ENCODE peak calls at places on chromosomes 1 and 21, in four cellular contexts. One of them, this sample, is unnamed.

GRCh38 chr1:1120866-1121563 is 5.1 kb upstream of the C1orf159 start:
- DNase-seq in renal cortical epithelial cell: no peak
- DNase-seq in left lobe of liver: no peak
- DNase-seq in amygdala: no peak
- DNase-seq in this sample: no peak

GRCh38 chr1:112904071-112904830 is 51.7 kb downstream of the SLC16A1 start:
- DNase-seq in renal cortical epithelial cell: peak; percentile 44
- DNase-seq in left lobe of liver: no peak
- DNase-seq in amygdala: no peak
- DNase-seq in this sample: no peak

GRCh38 chr1:54965624-54966340 is 14.6 kb upstream of the TMEM61 start:
- DNase-seq in renal cortical epithelial cell: no peak
- DNase-seq in left lobe of liver: peak; percentile 62
- DNase-seq in amygdala: no peak
- DNase-seq in this sample: no peak

GRCh38 chr1:33860671-33861070 is 3.2 kb upstream of the HMGB4 start:
- DNase-seq in renal cortical epithelial cell: no peak
- DNase-seq in left lobe of liver: no peak
- DNase-seq in amygdala: no peak
- DNase-seq in this sample: no peak

GRCh38 chr1:110870721-110871388 is 2.1 kb upstream of the CD53 start:
- DNase-seq in renal cortical epithelial cell: no peak
- DNase-seq in left lobe of liver: no peak
- DNase-seq in amygdala: no peak
- DNase-seq in this sample: no peak

GRCh38 chr1:6004412-6005123 is 12.3 kb upstream of the NPHP4 start:
- DNase-seq in renal cortical epithelial cell: no peak
- DNase-seq in left lobe of liver: no peak
- DNase-seq in amygdala: no peak
- DNase-seq in this sample: no peak

GRCh38 chr1:116357487-116357886 is 15.6 kb upstream of the ATP1A1 start:
- DNase-seq in renal cortical epithelial cell: no peak
- DNase-seq in left lobe of liver: no peak
- DNase-seq in amygdala: no peak
- DNase-seq in this sample: no peak

GRCh38 chr1:7420098-7420445 is 351.0 kb upstream of the VAMP3 start:
- DNase-seq in renal cortical epithelial cell: no peak
- DNase-seq in left lobe of liver: peak; percentile 12
- DNase-seq in amygdala: no peak
- DNase-seq in this sample: no peak

GRCh38 chr1:205775717-205776056 is 405 bp upstream of the RAB29 start:
- DNase-seq in renal cortical epithelial cell: peak; percentile 74
- DNase-seq in left lobe of liver: no peak
- DNase-seq in amygdala: no peak
- DNase-seq in this sample: no peak

GRCh38 chr1:203702130-203702577 is 62.8 kb upstream of the LAX1 start:
- DNase-seq in renal cortical epithelial cell: peak; percentile 25
- DNase-seq in left lobe of liver: peak; percentile 53
- DNase-seq in amygdala: no peak
- DNase-seq in this sample: peak; percentile 65

GRCh38 chr1:182129398-182129797 is 67.9 kb upstream of the ZNF648 start:
- DNase-seq in renal cortical epithelial cell: no peak
- DNase-seq in left lobe of liver: no peak
- DNase-seq in amygdala: peak; percentile 24
- DNase-seq in this sample: no peak

GRCh38 chr1:206909167-206909882 is 12.1 kb downstream of the IL24 start:
- DNase-seq in renal cortical epithelial cell: peak; percentile 84
- DNase-seq in left lobe of liver: peak; percentile 75
- DNase-seq in amygdala: no peak
- DNase-seq in this sample: no peak

GRCh38 chr1:59609245-59609644 is 205.5 kb upstream of the HOOK1 start:
- DNase-seq in renal cortical epithelial cell: no peak
- DNase-seq in left lobe of liver: no peak
- DNase-seq in amygdala: no peak
- DNase-seq in this sample: no peak

GRCh38 chr1:89836252-89836996 is 15.6 kb downstream of the LRRC8D start:
- DNase-seq in renal cortical epithelial cell: no peak
- DNase-seq in left lobe of liver: no peak
- DNase-seq in amygdala: no peak
- DNase-seq in this sample: no peak

GRCh38 chr1:59418361-59418760 is 121.5 kb downstream of the FGGY start:
- DNase-seq in renal cortical epithelial cell: no peak
- DNase-seq in left lobe of liver: no peak
- DNase-seq in amygdala: no peak
- DNase-seq in this sample: no peak

GRCh38 chr1:18928406-18928805 is 26.1 kb upstream of the ALDH4A1 start:
- DNase-seq in renal cortical epithelial cell: no peak
- DNase-seq in left lobe of liver: no peak
- DNase-seq in amygdala: no peak
- DNase-seq in this sample: no peak

GRCh38 chr1:167821969-167822685 is 91.8 kb downstream of the ADCY10 start:
- DNase-seq in renal cortical epithelial cell: peak; percentile 30
- DNase-seq in left lobe of liver: no peak
- DNase-seq in amygdala: no peak
- DNase-seq in this sample: no peak

GRCh38 chr1:162822391-162823200 is 32.1 kb downstream of the HSD17B7 start:
- DNase-seq in renal cortical epithelial cell: no peak
- DNase-seq in left lobe of liver: no peak
- DNase-seq in amygdala: peak; percentile 3
- DNase-seq in this sample: no peak

GRCh38 chr1:154607084-154607747 is 770 bp downstream of the ADAR start:
- DNase-seq in renal cortical epithelial cell: peak; percentile 59
- DNase-seq in left lobe of liver: no peak
- DNase-seq in amygdala: no peak
- DNase-seq in this sample: no peak

GRCh38 chr21:25298512-25299491 is 308.5 kb downstream of the MRPL39 start:
- DNase-seq in renal cortical epithelial cell: no peak
- DNase-seq in left lobe of liver: no peak
- DNase-seq in amygdala: no peak
- DNase-seq in this sample: no peak

GRCh38 chr1:156582388-156583022 is 3.0 kb downstream of the TTC24 start:
- DNase-seq in renal cortical epithelial cell: no peak
- DNase-seq in left lobe of liver: no peak
- DNase-seq in amygdala: no peak
- DNase-seq in this sample: no peak

GRCh38 chr1:41608242-41608641 is 123.8 kb upstream of the EDN2 start:
- DNase-seq in renal cortical epithelial cell: no peak
- DNase-seq in left lobe of liver: no peak
- DNase-seq in amygdala: no peak
- DNase-seq in this sample: no peak

GRCh38 chr1:218463194-218464156 is 118.3 kb downstream of the TGFB2 start:
- DNase-seq in renal cortical epithelial cell: no peak
- DNase-seq in left lobe of liver: peak; percentile 45
- DNase-seq in amygdala: no peak
- DNase-seq in this sample: no peak

GRCh38 chr1:162360237-162360873 is 16.3 kb downstream of the SPATA46 start:
- DNase-seq in renal cortical epithelial cell: no peak
- DNase-seq in left lobe of liver: no peak
- DNase-seq in amygdala: no peak
- DNase-seq in this sample: no peak

This sample was measured in hippocampal formation.